ENCODE peak calls at places on chromosomes 6 and 20, in eight cellular contexts. One of them, this sample, is unnamed.

GRCh38 chr6:84771732-84772131 is 7.3 kb upstream of the TBX18 start:
- DNase-seq in transverse colon: no peak
- DNase-seq in HCT116: no peak
- DNase-seq in lung: no peak
- DNase-seq in tibial nerve: no peak
- DNase-seq in stomach: no peak
- DNase-seq in left lung: no peak
- DNase-seq in A549: peak
- DNase-seq in this sample: no peak

GRCh38 chr6:25698631-25699030 is 46.6 kb downstream of the SCGN start:
- DNase-seq in transverse colon: no peak
- DNase-seq in HCT116: no peak
- DNase-seq in lung: no peak
- DNase-seq in tibial nerve: no peak
- DNase-seq in stomach: no peak
- DNase-seq in left lung: no peak
- DNase-seq in A549: no peak
- DNase-seq in this sample: no peak

GRCh38 chr6:109165392-109165964 is 70.2 kb downstream of the CEP57L1 start:
- DNase-seq in transverse colon: peak
- DNase-seq in HCT116: no peak
- DNase-seq in lung: no peak
- DNase-seq in tibial nerve: no peak
- DNase-seq in stomach: no peak
- DNase-seq in left lung: no peak
- DNase-seq in A549: peak
- DNase-seq in this sample: no peak

GRCh38 chr6:77463308-77463880 is at the start of gene HTR1B:
- DNase-seq in transverse colon: no peak
- DNase-seq in HCT116: no peak
- DNase-seq in lung: no peak
- DNase-seq in tibial nerve: no peak
- DNase-seq in stomach: peak
- DNase-seq in left lung: peak
- DNase-seq in A549: peak
- DNase-seq in this sample: peak

GRCh38 chr6:133339543-133340384 is 98.6 kb downstream of the EYA4 start:
- DNase-seq in transverse colon: no peak
- DNase-seq in HCT116: no peak
- DNase-seq in lung: no peak
- DNase-seq in tibial nerve: no peak
- DNase-seq in stomach: no peak
- DNase-seq in left lung: no peak
- DNase-seq in A549: no peak
- DNase-seq in this sample: no peak

GRCh38 chr6:45697605-45698004 is 318.1 kb downstream of the CLIC5 start:
- DNase-seq in transverse colon: no peak
- DNase-seq in HCT116: peak
- DNase-seq in lung: no peak
- DNase-seq in tibial nerve: no peak
- DNase-seq in stomach: no peak
- DNase-seq in left lung: no peak
- DNase-seq in A549: peak
- DNase-seq in this sample: no peak

GRCh38 chr6:14984454-14984853 is 261.4 kb upstream of the JARID2 start:
- DNase-seq in transverse colon: peak
- DNase-seq in HCT116: no peak
- DNase-seq in lung: peak
- DNase-seq in tibial nerve: peak
- DNase-seq in stomach: peak
- DNase-seq in left lung: no peak
- DNase-seq in A549: peak
- DNase-seq in this sample: peak

GRCh38 chr6:35082046-35082732 is 59.0 kb downstream of the TCP11 start:
- DNase-seq in transverse colon: peak
- DNase-seq in HCT116: no peak
- DNase-seq in lung: no peak
- DNase-seq in tibial nerve: no peak
- DNase-seq in stomach: no peak
- DNase-seq in left lung: no peak
- DNase-seq in A549: no peak
- DNase-seq in this sample: no peak

GRCh38 chr6:30462482-30462881 is 26.8 kb upstream of the HLA-E start:
- DNase-seq in transverse colon: no peak
- DNase-seq in HCT116: no peak
- DNase-seq in lung: no peak
- DNase-seq in tibial nerve: no peak
- DNase-seq in stomach: no peak
- DNase-seq in left lung: no peak
- DNase-seq in A549: no peak
- DNase-seq in this sample: no peak

GRCh38 chr6:30463242-30463641 is 26.1 kb upstream of the HLA-E start:
- DNase-seq in transverse colon: no peak
- DNase-seq in HCT116: no peak
- DNase-seq in lung: no peak
- DNase-seq in tibial nerve: no peak
- DNase-seq in stomach: no peak
- DNase-seq in left lung: no peak
- DNase-seq in A549: no peak
- DNase-seq in this sample: no peak

GRCh38 chr6:30459145-30459544 is 30.2 kb upstream of the HLA-E start:
- DNase-seq in transverse colon: no peak
- DNase-seq in HCT116: no peak
- DNase-seq in lung: no peak
- DNase-seq in tibial nerve: no peak
- DNase-seq in stomach: no peak
- DNase-seq in left lung: no peak
- DNase-seq in A549: no peak
- DNase-seq in this sample: no peak

GRCh38 chr6:30463651-30464618 is 25.4 kb upstream of the HLA-E start:
- DNase-seq in transverse colon: peak
- DNase-seq in HCT116: no peak
- DNase-seq in lung: no peak
- DNase-seq in tibial nerve: no peak
- DNase-seq in stomach: peak
- DNase-seq in left lung: peak
- DNase-seq in A549: no peak
- DNase-seq in this sample: no peak

DNA sequence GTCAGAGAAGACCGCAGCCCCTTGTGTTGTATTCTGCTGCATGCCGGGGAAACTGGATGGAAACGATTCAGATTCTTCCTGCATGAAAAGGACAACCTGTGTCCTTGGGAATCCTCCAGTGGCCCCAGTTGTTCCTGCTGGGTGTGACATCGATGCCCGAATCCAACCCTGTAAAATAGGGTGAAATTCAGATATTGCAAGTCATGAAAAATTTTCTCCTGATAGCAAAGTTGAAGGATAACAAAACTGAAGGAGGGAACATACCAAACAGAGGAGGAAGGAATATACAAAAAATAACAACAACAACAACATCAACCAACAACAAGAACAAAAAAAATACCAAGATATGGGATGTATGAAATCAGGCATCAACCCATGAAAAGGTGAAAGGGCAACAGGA is 28.3 kb upstream of the HLA-E start:
- DNase-seq in transverse colon: no peak
- DNase-seq in HCT116: no peak
- DNase-seq in lung: no peak
- DNase-seq in tibial nerve: no peak
- DNase-seq in stomach: no peak
- DNase-seq in left lung: no peak
- DNase-seq in A549: no peak
- DNase-seq in this sample: no peak
- TF ChIP-seq CTCF in transverse colon: no peak
- TF ChIP-seq CTCF in HCT116: no peak
- TF ChIP-seq CTCF in lung: no peak
- TF ChIP-seq CTCF in tibial nerve: no peak
- TF ChIP-seq CTCF in stomach: no peak
- TF ChIP-seq CTCF in left lung: no peak
- TF ChIP-seq CTCF in A549: no peak
- TF ChIP-seq CTCF in this sample: no peak

DNA sequence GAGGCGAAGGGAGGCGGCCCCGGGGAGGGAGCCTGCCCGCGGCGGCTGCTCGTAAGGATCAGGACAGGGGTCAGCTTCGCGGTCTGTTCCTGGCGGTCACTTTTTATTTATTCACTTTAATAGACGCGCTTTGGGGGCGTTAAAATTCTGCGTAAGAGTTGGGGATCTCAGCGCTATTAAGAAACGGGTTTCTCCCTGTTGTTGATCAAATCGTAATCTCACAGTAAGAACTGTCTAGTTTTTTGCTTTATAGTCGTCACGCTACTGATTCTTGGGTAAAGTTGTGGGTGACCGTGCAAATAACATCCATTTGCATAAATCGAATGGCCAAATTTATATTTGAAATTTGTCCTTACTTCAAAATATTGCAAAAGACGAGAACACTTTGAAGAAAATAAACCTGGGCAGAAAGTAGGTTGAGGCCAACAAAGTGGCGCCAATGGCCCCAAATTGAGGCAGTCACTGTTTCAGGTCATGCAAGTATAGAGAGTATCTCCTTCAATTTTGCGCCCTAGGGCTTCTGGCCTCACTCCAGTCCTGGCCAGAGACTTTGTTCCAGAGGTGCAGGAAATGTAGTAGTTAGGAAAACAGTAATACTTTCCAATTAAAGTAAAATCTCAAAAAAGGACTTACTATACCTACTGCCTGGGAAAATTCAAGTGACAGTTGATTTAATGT is 963 bp upstream of the RMND1 start:
- DNase-seq in transverse colon: peak
- DNase-seq in HCT116: no peak
- DNase-seq in lung: peak
- DNase-seq in tibial nerve: no peak
- DNase-seq in stomach: peak
- DNase-seq in left lung: no peak
- DNase-seq in A549: no peak
- DNase-seq in this sample: peak
- H3K27ac ChIP-seq in transverse colon: peak
- H3K27ac ChIP-seq in HCT116: peak
- H3K27ac ChIP-seq in lung: peak
- H3K27ac ChIP-seq in tibial nerve: peak
- H3K27ac ChIP-seq in stomach: peak
- H3K27ac ChIP-seq in left lung: peak
- H3K27ac ChIP-seq in A549: peak
- H3K27ac ChIP-seq in this sample: peak

DNA sequence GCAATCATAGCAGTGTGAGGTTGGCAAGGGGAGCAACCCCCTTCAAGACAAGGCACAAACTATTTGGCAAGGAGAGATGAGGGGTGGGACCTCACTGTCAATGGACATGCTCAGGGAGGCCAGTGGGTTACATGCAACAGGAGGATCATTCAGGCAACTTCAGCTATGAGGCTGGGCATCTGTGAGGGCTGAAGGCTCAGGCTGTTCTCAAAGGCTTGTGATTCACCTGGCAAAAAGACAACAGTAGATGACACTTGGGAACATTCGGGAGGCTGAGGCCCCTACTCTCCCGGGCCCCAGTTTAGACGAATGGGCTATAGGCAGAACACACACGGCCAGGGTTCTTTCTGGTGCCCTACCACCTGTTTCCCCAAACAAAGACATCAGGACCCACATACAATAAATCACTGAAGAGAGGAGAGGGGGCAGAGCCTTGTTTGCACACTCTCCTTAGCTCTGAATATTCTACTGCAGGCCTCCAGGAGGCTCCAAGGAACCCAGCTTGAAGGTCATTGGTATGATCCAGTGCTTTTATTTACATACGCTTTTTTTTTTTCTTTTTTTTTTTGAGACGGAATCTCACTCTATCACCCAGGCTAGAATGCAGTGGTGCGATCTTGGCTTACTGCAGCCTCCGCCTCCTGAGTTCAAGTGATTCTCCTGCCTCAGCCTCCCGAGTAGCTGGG is 7.9 kb downstream of the TUBB start:
- DNase-seq in transverse colon: no peak
- DNase-seq in HCT116: no peak
- DNase-seq in lung: no peak
- DNase-seq in tibial nerve: no peak
- DNase-seq in stomach: no peak
- DNase-seq in left lung: no peak
- DNase-seq in A549: peak
- DNase-seq in this sample: no peak
- TF ChIP-seq CTCF in transverse colon: no peak
- TF ChIP-seq CTCF in HCT116: peak
- TF ChIP-seq CTCF in lung: no peak
- TF ChIP-seq CTCF in tibial nerve: no peak
- TF ChIP-seq CTCF in stomach: peak
- TF ChIP-seq CTCF in left lung: no peak
- TF ChIP-seq CTCF in A549: no peak
- TF ChIP-seq CTCF in this sample: no peak

GRCh38 chr20:64119681-64120341 is 12.4 kb upstream of the NPBWR2 start:
- DNase-seq in transverse colon: no peak
- DNase-seq in HCT116: peak
- DNase-seq in lung: no peak
- DNase-seq in tibial nerve: no peak
- DNase-seq in stomach: no peak
- DNase-seq in left lung: peak
- DNase-seq in A549: no peak
- DNase-seq in this sample: no peak
- H3K27ac ChIP-seq in transverse colon: no peak
- H3K27ac ChIP-seq in HCT116: no peak
- H3K27ac ChIP-seq in lung: no peak
- H3K27ac ChIP-seq in tibial nerve: no peak
- H3K27ac ChIP-seq in stomach: no peak
- H3K27ac ChIP-seq in left lung: no peak
- H3K27ac ChIP-seq in A549: no peak
- H3K27ac ChIP-seq in this sample: no peak

DNA sequence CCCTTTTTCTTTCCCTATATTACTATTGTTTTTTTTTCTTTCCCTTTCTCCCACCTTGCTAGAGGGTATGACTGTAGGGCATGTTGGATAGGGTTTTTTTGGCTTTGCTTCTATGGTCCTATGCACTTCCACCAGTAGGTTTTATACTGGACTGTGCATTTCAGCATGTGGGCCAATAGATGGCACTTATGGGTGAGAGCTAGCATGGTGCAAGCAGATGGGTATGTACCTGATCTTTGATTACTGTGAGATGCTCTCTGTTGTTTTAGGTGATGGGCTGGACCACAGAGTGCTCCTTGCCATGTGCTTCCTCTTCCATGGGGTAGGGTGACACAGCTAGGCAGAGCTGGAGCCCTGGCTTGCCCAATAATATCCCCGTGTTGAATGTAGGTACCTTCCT is 128.5 kb upstream of the CHD6 start:
- DNase-seq in transverse colon: no peak
- DNase-seq in HCT116: no peak
- DNase-seq in lung: no peak
- DNase-seq in tibial nerve: no peak
- DNase-seq in stomach: no peak
- DNase-seq in left lung: no peak
- DNase-seq in A549: no peak
- DNase-seq in this sample: no peak
- TF ChIP-seq CTCF in transverse colon: no peak
- TF ChIP-seq CTCF in HCT116: peak
- TF ChIP-seq CTCF in lung: no peak
- TF ChIP-seq CTCF in tibial nerve: no peak
- TF ChIP-seq CTCF in stomach: no peak
- TF ChIP-seq CTCF in left lung: no peak
- TF ChIP-seq CTCF in A549: no peak
- TF ChIP-seq CTCF in this sample: no peak

GRCh38 chr6:113684382-113684901 is 172.7 kb upstream of the MARCKS start:
- DNase-seq in transverse colon: no peak
- DNase-seq in HCT116: no peak
- DNase-seq in lung: no peak
- DNase-seq in tibial nerve: no peak
- DNase-seq in stomach: no peak
- DNase-seq in left lung: no peak
- DNase-seq in A549: no peak
- DNase-seq in this sample: no peak
- H3K27ac ChIP-seq in transverse colon: no peak
- H3K27ac ChIP-seq in HCT116: no peak
- H3K27ac ChIP-seq in lung: no peak
- H3K27ac ChIP-seq in tibial nerve: no peak
- H3K27ac ChIP-seq in stomach: peak
- H3K27ac ChIP-seq in left lung: no peak
- H3K27ac ChIP-seq in A549: no peak
- H3K27ac ChIP-seq in this sample: no peak